ENCODE peak calls at places on chromosomes 3 and 15, in ten cellular contexts. F is WTC11; Q is iris pigment epithelial cell; B is posterior vena cava; E is OCI-M1; H is stimulated activated CD4-positive, alpha-beta T cell treated with anti-CD3 and anti-CD28 coated beads, Interleukin-15, amount 100 ng/mL, for 1 hour; O is CD4-positive, alpha-beta T cell; J is thoracic aorta; V is retina; N is foreskin fibroblast. D is an unnamed sample.

GRCh38 chr15:57706405-57707209 is at the start of gene POLR2M:
- DNase-seq in J (peak), B (peak), Q (peak), O (peak), E (peak), V (peak), F (peak), H (peak), N (peak), D (peak)

GRCh38 chr15:67147410-67147949 is 82.1 kb downstream of the SMAD3 start:
- DNase-seq in F (no peak), Q (no peak), H (no peak), E (no peak), O (no peak), B (no peak), J (no peak), V (no peak), N (no peak), D (no peak)

GRCh38 chr3:195405646-195406045 is 37.2 kb downstream of the ACAP2 start:
- DNase-seq in H (no peak), N (no peak), J (no peak), V (no peak), B (no peak), Q (peak), F (no peak), O (no peak), E (no peak), D (peak)

GRCh38 chr15:69860921-69861320 is 236.8 kb downstream of the TLE3 start:
- DNase-seq in H (no peak), O (no peak), F (no peak), J (no peak), E (no peak), B (no peak), V (peak), N (no peak), Q (no peak), D (no peak)

GRCh38 chr15:35557544-35557943 is 11.6 kb upstream of the DPH6 start:
- DNase-seq in Q (peak), J (no peak), N (peak), E (peak), F (no peak), V (no peak), H (no peak), O (no peak), B (no peak), D (no peak)

GRCh38 chr3:125141596-125142417 is 70.7 kb downstream of the SLC12A8 start:
- DNase-seq in B (peak), N (no peak), O (peak), E (no peak), H (peak), J (no peak), V (peak), Q (peak), F (peak), D (peak)

GRCh38 chr3:157807286-157807685 is 298.9 kb downstream of the SHOX2 start:
- DNase-seq in J (no peak), H (no peak), V (no peak), N (peak), E (no peak), Q (peak), O (no peak), F (no peak), B (no peak), D (no peak)

GRCh38 chr15:56208641-56209155 is 35.0 kb downstream of the RFX7 start:
- DNase-seq in J (no peak), O (no peak), B (no peak), N (no peak), Q (no peak), H (no peak), F (no peak), V (no peak), E (no peak), D (no peak)

GRCh38 chr3:10757021-10757820 is 58.8 kb upstream of the SLC6A11 start:
- DNase-seq in V (no peak), B (no peak), E (no peak), J (no peak), Q (peak), O (no peak), H (no peak), F (no peak), N (peak), D (no peak)

GRCh38 chr3:183548262-183548769 is 7.2 kb downstream of the KLHL6 start:
- DNase-seq in N (peak), V (peak), O (no peak), Q (peak), H (no peak), B (no peak), F (peak), J (no peak), E (no peak), D (peak)

GRCh38 chr3:12964713-12965612 is 108.3 kb downstream of the IQSEC1 start:
- DNase-seq in J (no peak), B (no peak), F (no peak), Q (no peak), N (no peak), O (no peak), E (no peak), V (no peak), H (no peak), D (no peak)

GRCh38 chr3:46699846-46700523 is 1.2 kb upstream of the TMIE start:
- DNase-seq in Q (no peak), H (no peak), V (peak), J (no peak), B (peak), O (no peak), F (no peak), E (peak), N (no peak), D (no peak)

GRCh38 chr15:29089731-29090616 is 179.6 kb downstream of the NSMCE3 start:
- DNase-seq in E (peak), H (no peak), O (no peak), Q (peak), J (no peak), B (peak), F (no peak), V (peak), N (peak), D (no peak)

GRCh38 chr15:87207945-87208580 is 1048.5 kb downstream of the NTRK3 start:
- DNase-seq in V (no peak), J (no peak), H (no peak), Q (peak), N (no peak), F (no peak), E (no peak), O (no peak), B (no peak), D (no peak)

GRCh38 chr3:135023985-135024658 is 229.1 kb downstream of the EPHB1 start:
- DNase-seq in V (no peak), N (no peak), F (no peak), Q (no peak), H (no peak), B (no peak), O (no peak), J (no peak), E (peak), D (no peak)

GRCh38 chr3:12638105-12638504 is 25.8 kb downstream of the RAF1 start:
- DNase-seq in F (no peak), N (peak), H (no peak), E (no peak), V (no peak), J (no peak), O (no peak), Q (peak), B (no peak), D (no peak)

GRCh38 chr3:159779883-159780282 is 208.8 kb upstream of the IL12A start:
- DNase-seq in J (no peak), Q (no peak), H (no peak), O (no peak), V (no peak), E (no peak), B (no peak), N (no peak), F (no peak), D (no peak)

GRCh38 chr3:66092175-66092990 is 53.7 kb upstream of the MAGI1 start:
- DNase-seq in B (no peak), N (no peak), Q (no peak), O (no peak), V (no peak), E (no peak), J (no peak), F (no peak), H (no peak), D (no peak)

GRCh38 chr3:13013994-13014754 is 59.1 kb downstream of the IQSEC1 start:
- DNase-seq in N (no peak), J (no peak), Q (no peak), B (peak), E (peak), F (no peak), H (no peak), V (no peak), O (peak), D (peak)

GRCh38 chr3:85801955-85802354 is 843.2 kb downstream of the CADM2 start:
- DNase-seq in E (peak), Q (no peak), B (no peak), N (no peak), H (no peak), F (peak), O (no peak), J (no peak), V (peak), D (no peak)

GRCh38 chr15:39997031-39997430 is 42.0 kb downstream of the SRP14 start:
- DNase-seq in N (no peak), E (no peak), F (no peak), J (no peak), Q (peak), H (no peak), B (no peak), O (no peak), V (no peak), D (no peak)

GRCh38 chr3:129441782-129442181 is 1.8 kb downstream of the IFT122 start:
- DNase-seq in Q (peak), O (no peak), J (no peak), V (peak), B (no peak), H (no peak), N (peak), E (peak), F (no peak), D (no peak)

GRCh38 chr3:25558796-25559195 is 105.9 kb downstream of the TOP2B start:
- DNase-seq in V (no peak), F (no peak), N (no peak), Q (no peak), B (no peak), J (no peak), H (no peak), E (no peak), O (no peak), D (no peak)

GRCh38 chr3:99638244-99638948 is at the start of gene COL8A1:
- DNase-seq in V (peak), J (peak), B (peak), H (no peak), Q (peak), E (no peak), N (peak), F (peak), O (no peak), D (peak)

GRCh38 chr15:29456964-29457363 is 187.3 kb upstream of the NSMCE3 start:
- DNase-seq in B (no peak), Q (no peak), J (no peak), H (no peak), N (no peak), F (no peak), V (no peak), O (no peak), E (no peak), D (no peak)

GRCh38 chr15:59994855-59995557 is 9.1 kb upstream of the FOXB1 start:
- DNase-seq in H (no peak), E (no peak), V (peak), O (no peak), J (no peak), B (no peak), Q (no peak), N (no peak), F (peak), D (peak)

D was measured in ELF-1.